ENCODE peak calls at places on chromosomes 16 and 17, in four cellular contexts. One of them, this sample, is unnamed.

GRCh38 chr17:79338142-79338541 is 263.5 kb downstream of the ENGASE start:
- DNase-seq in AG09319: no peak
- DNase-seq in Calu3: no peak
- DNase-seq in upper lobe of left lung: no peak
- DNase-seq in this sample: no peak

GRCh38 chr16:82506734-82507133 is 120.0 kb upstream of the CDH13 start:
- DNase-seq in upper lobe of left lung: no peak
- DNase-seq in Calu3: no peak
- DNase-seq in AG09319: no peak
- DNase-seq in this sample: no peak

GRCh38 chr17:72119963-72120877 is 600 bp upstream of the SOX9 start:
- DNase-seq in upper lobe of left lung: peak; percentile 88
- DNase-seq in Calu3: peak; percentile 44
- DNase-seq in AG09319: no peak
- DNase-seq in this sample: no peak

GRCh38 chr17:50618300-50618699 is 16.4 kb upstream of the ABCC3 start:
- DNase-seq in AG09319: no peak
- DNase-seq in Calu3: no peak
- DNase-seq in upper lobe of left lung: no peak
- DNase-seq in this sample: no peak

GRCh38 chr17:17119533-17119932 is 77.3 kb downstream of the MPRIP start:
- DNase-seq in AG09319: no peak
- DNase-seq in upper lobe of left lung: no peak
- DNase-seq in Calu3: no peak
- DNase-seq in this sample: no peak

GRCh38 chr17:59601130-59601529 is 18.6 kb upstream of the CLTC start:
- DNase-seq in upper lobe of left lung: no peak
- DNase-seq in AG09319: no peak
- DNase-seq in Calu3: no peak
- DNase-seq in this sample: no peak

GRCh38 chr16:4936181-4936990 is 562 bp downstream of the PPL start:
- DNase-seq in Calu3: peak; percentile 86
- DNase-seq in AG09319: no peak
- DNase-seq in upper lobe of left lung: peak; percentile 90
- DNase-seq in this sample: no peak

GRCh38 chr16:83473109-83473508 is 334.7 kb upstream of the HSBP1 start:
- DNase-seq in Calu3: no peak
- DNase-seq in AG09319: peak; percentile 18
- DNase-seq in upper lobe of left lung: no peak
- DNase-seq in this sample: no peak

GRCh38 chr16:85234310-85235235 is 122.3 kb upstream of the CIBAR2 start:
- DNase-seq in Calu3: peak; percentile 54
- DNase-seq in upper lobe of left lung: peak; percentile 93
- DNase-seq in AG09319: peak; percentile 73
- DNase-seq in this sample: no peak

GRCh38 chr16:4505356-4506153 is 29.4 kb downstream of the HMOX2 start:
- DNase-seq in Calu3: no peak
- DNase-seq in upper lobe of left lung: peak; percentile 38
- DNase-seq in AG09319: no peak
- DNase-seq in this sample: no peak

GRCh38 chr17:74159226-74159840 is 44.1 kb upstream of the RPL38 start:
- DNase-seq in AG09319: no peak
- DNase-seq in Calu3: no peak
- DNase-seq in upper lobe of left lung: no peak
- DNase-seq in this sample: no peak

GRCh38 chr16:20726661-20727060 is 15.0 kb downstream of the THUMPD1 start:
- DNase-seq in upper lobe of left lung: no peak
- DNase-seq in Calu3: no peak
- DNase-seq in AG09319: no peak
- DNase-seq in this sample: no peak

GRCh38 chr17:34519286-34519685 is 60.1 kb upstream of the TMEM132E start:
- DNase-seq in upper lobe of left lung: no peak
- DNase-seq in AG09319: no peak
- DNase-seq in Calu3: peak; percentile 20
- DNase-seq in this sample: no peak

GRCh38 chr17:15963670-15964110 is 18.8 kb downstream of the ADORA2B start:
- DNase-seq in AG09319: no peak
- DNase-seq in Calu3: no peak
- DNase-seq in upper lobe of left lung: no peak
- DNase-seq in this sample: no peak

GRCh38 chr17:33983824-33984574 is 271.1 kb upstream of the CCL2 start:
- DNase-seq in upper lobe of left lung: no peak
- DNase-seq in Calu3: no peak
- DNase-seq in AG09319: no peak
- DNase-seq in this sample: no peak

GRCh38 chr17:35312790-35313711 is 60.4 kb downstream of the SLFN11 start:
- DNase-seq in AG09319: peak; percentile 51
- DNase-seq in Calu3: peak; percentile 41
- DNase-seq in upper lobe of left lung: no peak
- DNase-seq in this sample: peak; percentile 66

GRCh38 chr16:14304891-14305459 is 233.9 kb downstream of the MRTFB start:
- DNase-seq in Calu3: no peak
- DNase-seq in upper lobe of left lung: no peak
- DNase-seq in AG09319: no peak
- DNase-seq in this sample: no peak

GRCh38 chr17:69609495-69610315 is 195.2 kb downstream of the MAP2K6 start:
- DNase-seq in upper lobe of left lung: no peak
- DNase-seq in AG09319: no peak
- DNase-seq in Calu3: peak; percentile 7
- DNase-seq in this sample: peak; percentile 26

GRCh38 chr17:8029121-8029520 is 9.7 kb upstream of the ALOX15B start:
- DNase-seq in upper lobe of left lung: no peak
- DNase-seq in AG09319: no peak
- DNase-seq in Calu3: no peak
- DNase-seq in this sample: no peak

GRCh38 chr17:40168262-40168832 is 8.9 kb upstream of the RAPGEFL1 start:
- DNase-seq in AG09319: peak; percentile 40
- DNase-seq in Calu3: peak; percentile 88
- DNase-seq in upper lobe of left lung: no peak
- DNase-seq in this sample: peak; percentile 43

GRCh38 chr17:19707728-19708221 is 8.6 kb downstream of the SLC47A2 start:
- DNase-seq in Calu3: no peak
- DNase-seq in AG09319: no peak
- DNase-seq in upper lobe of left lung: no peak
- DNase-seq in this sample: no peak

GRCh38 chr17:73304971-73305786 is 6.6 kb downstream of the CDC42EP4 start:
- DNase-seq in Calu3: peak; percentile 63
- DNase-seq in AG09319: no peak
- DNase-seq in upper lobe of left lung: peak; percentile 75
- DNase-seq in this sample: peak; percentile 59

GRCh38 chr16:8773537-8773936 is 23.9 kb downstream of the TMEM186 start:
- DNase-seq in upper lobe of left lung: no peak
- DNase-seq in Calu3: no peak
- DNase-seq in AG09319: no peak
- DNase-seq in this sample: no peak

GRCh38 chr17:81955058-81955681 is 5.8 kb downstream of the NOTUM start:
- DNase-seq in AG09319: no peak
- DNase-seq in Calu3: no peak
- DNase-seq in upper lobe of left lung: peak; percentile 69
- DNase-seq in this sample: no peak

This sample was measured in NCI-H460.